ENCODE peak calls at places on chromosomes 11 and 22, in seven cellular contexts. F is activated T-cell treated with anti-CD3 and anti-CD28 coated beads, Interleukin-2, amount 50 U/mL, for 4 hours; H is body of pancreas; V is central memory CD8-positive, alpha-beta T cell; N is left colon; P is heart right ventricle; U is gastroesophageal sphincter. W is an unnamed sample.
A peak's percentile ranks its signal among the peaks of the same experiment; 100 is the strongest.

GRCh38 chr22:49193901-49194465 is 633.7 kb downstream of the BRD1 start:
- ATAC-seq in P (no peak), F (no peak), V (no peak), U (no peak), N (no peak), H (no peak), W (no peak)

GRCh38 chr22:20180245-20180630 is 29.4 kb upstream of the CCDC188 start:
- ATAC-seq in U (no peak), N (no peak), V (no peak), H (no peak), P (no peak), F (no peak), W (peak; percentile 43)

GRCh38 chr11:61460986-61461385 is 31.1 kb downstream of the SDHAF2 start:
- ATAC-seq in V (no peak), P (no peak), U (no peak), N (peak; percentile 21), H (no peak), F (no peak), W (no peak)

GRCh38 chr11:68533945-68534344 is 73.4 kb downstream of the PPP6R3 start:
- ATAC-seq in V (peak; percentile 24), N (no peak), H (no peak), P (no peak), F (no peak), U (no peak), W (no peak)

GRCh38 chr22:49976439-49977175 is 16.0 kb downstream of the PIM3 start:
- ATAC-seq in N (peak; percentile 5), V (peak; percentile 45), H (no peak), P (no peak), F (peak; percentile 75), U (no peak), W (peak; percentile 45)

GRCh38 chr11:86814775-86815174 is 14.4 kb downstream of the PRSS23 start:
- ATAC-seq in N (peak; percentile 11), U (no peak), V (no peak), P (no peak), F (peak; percentile 23), H (no peak), W (peak; percentile 58)

GRCh38 chr22:22753526-22754267 is 109.3 kb downstream of the GGTLC2 start:
- ATAC-seq in N (peak; percentile 94), F (peak; percentile 97), P (peak; percentile 51), H (peak; percentile 72), V (peak; percentile 86), U (no peak), W (peak; percentile 87)

GRCh38 chr11:8777907-8778767 is 95.5 kb downstream of the RPL27A start:
- ATAC-seq in F (no peak), U (peak; percentile 68), N (no peak), P (peak; percentile 78), H (peak; percentile 71), V (no peak), W (peak; percentile 42)

GRCh38 chr11:127993788-127994187 is 593.6 kb downstream of the ETS1 start:
- ATAC-seq in V (no peak), U (no peak), H (no peak), F (no peak), N (no peak), P (no peak), W (no peak)

GRCh38 chr11:71094296-71095077 is 157.9 kb downstream of the SHANK2 start:
- ATAC-seq in F (no peak), P (no peak), H (no peak), N (no peak), V (no peak), U (no peak), W (no peak)

GRCh38 chr22:31585161-31585859 is 76.7 kb downstream of the PISD start:
- ATAC-seq in F (peak; percentile 66), H (peak; percentile 83), N (no peak), U (no peak), P (no peak), V (peak; percentile 40), W (no peak)

GRCh38 chr22:36528795-36529718 is at the start of gene EIF3D:
- ATAC-seq in V (peak; percentile 94), P (peak; percentile 95), F (peak; percentile 94), N (peak; percentile 91), H (peak; percentile 97), U (peak; percentile 97), W (peak; percentile 89)

GRCh38 chr11:118908931-118909618 is 16.7 kb downstream of the BCL9L start:
- ATAC-seq in P (peak; percentile 60), U (peak; percentile 63), V (no peak), N (no peak), F (no peak), H (peak; percentile 21), W (peak; percentile 43)

GRCh38 chr11:7057641-7058040 is 31.2 kb upstream of the RBMXL2 start:
- ATAC-seq in V (no peak), H (no peak), U (no peak), F (no peak), N (no peak), P (peak; percentile 38), W (no peak)

GRCh38 chr11:59221438-59221837 is 8.7 kb upstream of the MPEG1 start:
- ATAC-seq in H (no peak), V (no peak), N (no peak), P (no peak), U (peak; percentile 52), F (no peak), W (no peak)

GRCh38 chr11:15547685-15548084 is 433.0 kb downstream of the INSC start:
- ATAC-seq in N (no peak), P (no peak), U (no peak), V (no peak), F (no peak), H (no peak), W (no peak)

GRCh38 chr11:76288166-76288978 is 82.1 kb upstream of the WNT11 start:
- ATAC-seq in H (no peak), N (no peak), F (peak; percentile 69), V (no peak), U (no peak), P (peak; percentile 21), W (no peak)

GRCh38 chr11:15793032-15793996 is 563.0 kb downstream of the SOX6 start:
- ATAC-seq in F (no peak), P (no peak), H (no peak), N (no peak), V (no peak), U (no peak), W (no peak)

GRCh38 chr11:19426022-19426718 is 185.4 kb upstream of the E2F8 start:
- ATAC-seq in F (no peak), P (no peak), N (no peak), H (no peak), V (no peak), U (peak; percentile 40), W (no peak)

GRCh38 chr22:40334899-40335298 is 11.4 kb upstream of the ADSL start:
- ATAC-seq in F (peak; percentile 47), N (no peak), V (peak; percentile 42), H (no peak), U (no peak), P (no peak), W (no peak)